ENCODE peak calls at places on chromosome 12, in six cellular contexts. S is MM.1S, Z is A549, M is lung, X is stomach, R is prostate gland. J is an unnamed sample.

GRCh38 chr12:29157486-29157946 is 8.4 kb downstream of the FAR2 start:
- DNase-seq in X (no peak), S (no peak), Z (no peak), R (no peak), M (no peak), J (peak)

GRCh38 chr12:123761841-123762714 is at the start of gene DNAH10:
- DNase-seq in R (no peak), X (no peak), S (no peak), Z (no peak), M (peak), J (no peak)

GRCh38 chr12:96219700-96220206 is 25.6 kb downstream of the ELK3 start:
- DNase-seq in R (no peak), Z (peak), X (no peak), S (no peak), M (peak), J (peak)

GRCh38 chr12:45192041-45192695 is 23.7 kb upstream of the ANO6 start:
- DNase-seq in S (no peak), Z (peak), M (no peak), X (no peak), R (no peak), J (peak)

GRCh38 chr12:132261328-132262138 is 67.9 kb downstream of the GALNT9 start:
- DNase-seq in R (no peak), S (no peak), M (no peak), X (no peak), Z (no peak), J (no peak)

GRCh38 chr12:84596276-84596675 is 316.3 kb downstream of the SLC6A15 start:
- DNase-seq in X (no peak), S (no peak), R (no peak), M (no peak), Z (no peak), J (no peak)

GRCh38 chr12:125029756-125030358 is 35.4 kb upstream of the AACS start:
- DNase-seq in Z (no peak), R (no peak), X (no peak), S (no peak), M (no peak), J (no peak)

GRCh38 chr12:25730489-25731349 is 177.6 kb upstream of the LMNTD1 start:
- DNase-seq in X (no peak), S (no peak), Z (no peak), R (no peak), M (no peak), J (no peak)

GRCh38 chr12:115341442-115341841 is 657.5 kb upstream of the TBX3 start:
- DNase-seq in M (peak), X (peak), R (no peak), Z (peak), S (no peak), J (peak)

GRCh38 chr12:6352198-6353173 is 10.6 kb upstream of the TNFRSF1A start:
- DNase-seq in S (no peak), Z (no peak), X (no peak), R (no peak), M (no peak), J (no peak)

GRCh38 chr12:107448198-107448597 is 237.4 kb upstream of the PWP1 start:
- DNase-seq in Z (peak), R (no peak), S (no peak), M (no peak), X (no peak), J (peak)

GRCh38 chr12:15796493-15797141 is 7.4 kb upstream of the EPS8 start:
- DNase-seq in S (no peak), R (no peak), M (no peak), Z (peak), X (no peak), J (no peak)

GRCh38 chr12:20523658-20524057 is 155.3 kb downstream of the PDE3A start:
- DNase-seq in R (no peak), S (no peak), Z (no peak), M (no peak), X (no peak), J (peak)

GRCh38 chr12:2161478-2161877 is 108.7 kb downstream of the CACNA1C start:
- DNase-seq in M (no peak), X (peak), R (peak), S (no peak), Z (no peak), J (peak)

GRCh38 chr12:52514471-52515318 is 5.5 kb downstream of the KRT5 start:
- DNase-seq in X (no peak), M (peak), S (no peak), Z (no peak), R (no peak), J (no peak)

GRCh38 chr12:62686938-62687337 is 220.3 kb downstream of the MON2 start:
- DNase-seq in M (no peak), X (no peak), S (no peak), Z (no peak), R (no peak), J (no peak)

GRCh38 chr12:117033382-117034045 is 65.7 kb downstream of the TESC start:
- DNase-seq in M (no peak), S (no peak), Z (no peak), X (peak), R (peak), J (no peak)

GRCh38 chr12:27521066-27521465 is 2.9 kb upstream of the PPFIBP1 start:
- DNase-seq in Z (no peak), R (no peak), M (peak), S (no peak), X (no peak), J (peak)

GRCh38 chr12:54127538-54128259 is 61.1 kb downstream of the SMUG1 start:
- DNase-seq in X (no peak), S (no peak), R (no peak), M (no peak), Z (no peak), J (no peak)
- H3K4me3 ChIP-seq in X (peak), S (no peak), R (no peak), M (no peak), Z (no peak), J (no peak)

DNA sequence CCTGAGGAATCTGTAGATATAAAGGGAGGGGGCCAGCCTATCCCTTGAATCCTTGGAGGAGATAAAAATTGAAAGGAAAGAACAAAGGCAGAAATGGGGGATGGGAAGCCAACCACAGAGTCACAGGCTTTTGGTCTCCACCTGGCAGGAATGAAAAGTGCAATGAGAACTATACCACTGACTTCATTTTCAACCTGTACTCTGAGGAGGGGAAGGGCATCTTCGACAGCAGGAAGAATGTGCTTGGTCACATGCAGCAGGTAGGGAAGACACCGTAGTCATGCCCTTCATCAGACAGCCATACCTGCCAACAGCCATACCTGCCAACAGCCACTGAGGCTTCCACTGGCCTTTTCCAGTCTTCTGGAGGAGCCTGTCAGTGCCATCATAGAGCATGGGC is 13.4 kb downstream of the ASB8 start:
- DNase-seq in X (no peak), R (no peak), S (no peak), M (no peak), Z (no peak), J (no peak)
- TF ChIP-seq CTCF in X (no peak), R (no peak), S (no peak), M (no peak), Z (no peak), J (no peak)

DNA sequence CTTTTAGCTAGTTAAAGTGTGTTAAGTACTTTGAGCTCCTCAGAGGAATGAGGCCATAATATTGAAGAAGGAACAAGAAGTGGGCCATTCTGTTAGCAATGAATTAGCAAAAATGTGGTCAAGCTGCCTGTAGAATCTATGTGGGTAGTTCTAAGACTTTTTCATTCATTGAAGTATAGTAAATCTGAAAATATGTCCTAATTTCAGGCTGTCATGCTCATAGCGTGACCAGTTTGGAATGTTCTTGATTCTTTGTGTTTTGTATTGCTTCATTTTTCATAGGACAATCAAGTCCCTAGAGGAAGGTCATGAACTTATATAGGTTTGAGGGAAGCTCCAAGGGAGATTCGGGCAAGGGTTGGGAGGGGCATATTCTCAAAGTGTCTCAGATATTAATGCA is 11.4 kb downstream of the ATP23 start:
- DNase-seq in R (no peak), S (no peak), M (no peak), X (no peak), Z (no peak), J (no peak)
- H3K4me3 ChIP-seq in R (no peak), S (no peak), M (no peak), X (no peak), Z (no peak), J (no peak)

DNA sequence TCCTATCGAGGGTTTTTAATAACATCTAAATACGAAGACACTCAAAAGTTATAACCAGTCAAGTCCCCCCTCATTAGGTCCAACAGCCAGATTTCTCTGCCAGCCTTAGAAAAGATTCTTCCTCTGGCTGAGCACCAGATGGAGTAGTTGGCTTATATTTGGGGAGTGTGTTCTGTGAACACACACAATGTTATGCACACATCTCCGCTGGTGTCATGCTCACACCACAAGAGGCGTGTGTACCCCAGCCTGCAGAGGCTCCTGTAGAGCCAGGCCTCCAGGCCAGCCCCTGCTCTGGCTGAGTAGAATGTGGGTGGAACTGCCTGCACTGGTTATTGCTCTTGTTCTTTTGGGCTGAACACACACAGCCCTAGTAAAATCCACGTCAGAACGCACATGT is 64.0 kb downstream of the PIWIL1 start:
- DNase-seq in X (no peak), R (no peak), M (no peak), S (no peak), Z (peak), J (no peak)
- TF ChIP-seq CTCF in X (no peak), R (no peak), M (no peak), S (no peak), Z (peak), J (no peak)

GRCh38 chr12:14190694-14191093 is 174.8 kb upstream of the ATF7IP start:
- DNase-seq in Z (no peak), M (no peak), R (no peak), S (no peak), X (no peak), J (no peak)

GRCh38 chr12:14187966-14188365 is 177.5 kb upstream of the ATF7IP start:
- DNase-seq in R (no peak), S (no peak), M (no peak), Z (no peak), X (no peak), J (no peak)

GRCh38 chr12:14186193-14186502 is 179.3 kb upstream of the ATF7IP start:
- DNase-seq in M (no peak), X (no peak), R (no peak), Z (no peak), S (no peak), J (no peak)

GRCh38 chr12:14188761-14189160 is 176.7 kb upstream of the ATF7IP start:
- DNase-seq in Z (no peak), M (no peak), R (no peak), S (no peak), X (no peak), J (no peak)

GRCh38 chr12:14185441-14186192 is 179.9 kb upstream of the ATF7IP start:
- DNase-seq in Z (peak), M (no peak), R (peak), X (peak), S (peak), J (peak)
- H3K4me3 ChIP-seq in Z (no peak), M (no peak), R (no peak), X (no peak), S (no peak), J (no peak)

GRCh38 chr12:39807043-39807442 is 187.4 kb upstream of the ABCD2 start:
- DNase-seq in X (no peak), M (no peak), Z (peak), S (no peak), R (no peak), J (peak)
- TF ChIP-seq CTCF in X (no peak), M (no peak), Z (no peak), S (peak), R (no peak), J (peak)

GRCh38 chr12:102948941-102949352 is 8.5 kb upstream of the ASCL1 start:
- DNase-seq in R (no peak), X (peak), S (peak), M (no peak), Z (peak), J (peak)
- H3K4me3 ChIP-seq in R (no peak), X (no peak), S (no peak), M (no peak), Z (no peak), J (no peak)

DNA sequence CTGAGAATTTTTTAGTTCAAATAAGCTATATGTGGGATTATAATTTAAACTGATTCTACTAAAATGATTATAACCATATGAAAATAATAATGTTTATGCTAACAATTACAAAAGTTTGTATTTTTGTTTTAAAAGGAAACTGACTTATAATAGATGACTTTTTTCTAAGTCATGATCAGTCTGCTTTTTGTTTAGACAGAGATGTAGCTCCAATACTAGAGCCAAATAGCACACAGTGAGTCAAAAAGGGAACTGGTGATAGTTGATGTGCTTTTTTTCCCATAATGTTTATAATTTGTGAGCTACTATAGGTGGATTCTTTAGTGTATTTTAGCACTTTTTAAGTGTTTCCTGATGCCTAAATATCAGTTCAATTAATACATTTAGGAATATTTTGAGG is 28.3 kb downstream of the TMPO start:
- DNase-seq in S (no peak), X (no peak), Z (no peak), M (no peak), R (no peak), J (no peak)
- TF ChIP-seq CTCF in S (no peak), X (no peak), Z (no peak), M (no peak), R (no peak), J (no peak)

GRCh38 chr12:50271724-50272247 is 11.5 kb downstream of the LIMA1 start:
- DNase-seq in R (no peak), X (no peak), S (no peak), Z (no peak), M (no peak), J (peak)
- H3K4me3 ChIP-seq in R (no peak), X (peak), S (no peak), Z (no peak), M (no peak), J (peak)